ENCODE peak calls at places on chromosomes 5 and 9, in ten cellular contexts. K is neural crest cell; M is suprapubic skin; L is kidney epithelial cell; B is progenitor cell of endocrine pancreas; S is activated CD8-positive, alpha-beta T cell treated with anti-CD3 and anti-CD28 coated beads for 36 hours; J is tibial nerve; Y is lower lobe of right lung; O is mucosa of descending colon; C is RWPE1. Z is an unnamed sample.

GRCh38 chr9:27549196-27549737 is 19.7 kb upstream of the MOB3B start:
- DNase-seq in S (no peak), C (no peak), M (no peak), K (no peak), Y (no peak), J (no peak), B (no peak), O (no peak), L (no peak), Z (no peak)

GRCh38 chr5:141841781-141842180 is 36.4 kb downstream of the PCDH1 start:
- DNase-seq in M (no peak), L (no peak), S (no peak), Y (peak; percentile 77), O (peak; percentile 81), K (no peak), C (no peak), J (no peak), B (no peak), Z (no peak)

GRCh38 chr9:91191443-91192378 is 170.0 kb downstream of the AUH start:
- DNase-seq in Y (no peak), C (no peak), J (no peak), B (no peak), L (no peak), K (no peak), S (peak; percentile 36), O (peak; percentile 22), M (no peak), Z (no peak)

GRCh38 chr5:38404236-38404635 is 145.9 kb downstream of the EGFLAM start:
- DNase-seq in O (no peak), M (no peak), C (no peak), Y (no peak), S (no peak), K (no peak), B (no peak), L (no peak), J (no peak), Z (no peak)

GRCh38 chr9:135480071-135480941 is 724 bp downstream of the PPP1R26 start:
- DNase-seq in L (no peak), K (peak; percentile 15), S (no peak), J (no peak), M (no peak), Y (peak; percentile 63), B (no peak), C (peak; percentile 52), O (peak; percentile 65), Z (no peak)

GRCh38 chr9:86443992-86444391 is 89.8 kb upstream of the TUT7 start:
- DNase-seq in C (no peak), L (no peak), J (no peak), K (no peak), Y (no peak), O (no peak), S (no peak), B (no peak), M (no peak), Z (no peak)

GRCh38 chr5:52725781-52726180 is 61.9 kb upstream of the ITGA1 start:
- DNase-seq in L (no peak), Y (no peak), O (peak; percentile 31), C (no peak), B (no peak), S (peak; percentile 6), K (no peak), M (no peak), J (peak; percentile 15), Z (no peak)

GRCh38 chr9:107312651-107313050 is 29.6 kb downstream of the RAD23B start:
- DNase-seq in M (no peak), C (no peak), L (no peak), K (no peak), J (no peak), S (no peak), Y (no peak), O (no peak), B (no peak), Z (no peak)

GRCh38 chr9:108272350-108272899 is 583.4 kb downstream of the ACTL7B start:
- DNase-seq in L (no peak), S (peak; percentile 2), B (no peak), M (no peak), C (peak; percentile 87), O (peak; percentile 69), Y (peak; percentile 53), J (peak; percentile 48), K (no peak), Z (no peak)

GRCh38 chr9:14203366-14204056 is 110.4 kb downstream of the NFIB start:
- DNase-seq in C (no peak), B (no peak), Y (no peak), L (no peak), O (peak; percentile 85), K (no peak), M (no peak), J (no peak), S (no peak), Z (no peak)

GRCh38 chr5:62037972-62038371 is 268.0 kb upstream of the KIF2A start:
- DNase-seq in C (no peak), K (no peak), O (no peak), L (no peak), J (no peak), Y (no peak), S (no peak), B (no peak), M (no peak), Z (no peak)
- TF ChIP-seq CTCF in C (no peak), K (no peak), O (no peak), L (no peak), J (no peak), Y (no peak), S (no peak), B (no peak), M (no peak), Z (no peak)

GRCh38 chr9:129678844-129679243 is 13.4 kb downstream of the PRRX2 start:
- DNase-seq in M (no peak), S (no peak), B (no peak), K (no peak), L (no peak), J (no peak), C (no peak), O (no peak), Y (no peak), Z (no peak)

GRCh38 chr9:129677456-129677855 is 12.0 kb downstream of the PRRX2 start:
- DNase-seq in J (no peak), S (no peak), C (no peak), Y (no peak), L (no peak), O (no peak), M (no peak), B (no peak), K (no peak), Z (no peak)

GRCh38 chr9:129675656-129676055 is 10.2 kb downstream of the PRRX2 start:
- DNase-seq in B (no peak), Y (no peak), L (no peak), K (no peak), S (no peak), O (no peak), C (no peak), J (no peak), M (no peak), Z (no peak)

GRCh38 chr9:129676287-129676686 is 10.8 kb downstream of the PRRX2 start:
- DNase-seq in Y (no peak), O (no peak), S (no peak), B (no peak), K (no peak), M (no peak), C (no peak), J (no peak), L (no peak), Z (no peak)

DNA sequence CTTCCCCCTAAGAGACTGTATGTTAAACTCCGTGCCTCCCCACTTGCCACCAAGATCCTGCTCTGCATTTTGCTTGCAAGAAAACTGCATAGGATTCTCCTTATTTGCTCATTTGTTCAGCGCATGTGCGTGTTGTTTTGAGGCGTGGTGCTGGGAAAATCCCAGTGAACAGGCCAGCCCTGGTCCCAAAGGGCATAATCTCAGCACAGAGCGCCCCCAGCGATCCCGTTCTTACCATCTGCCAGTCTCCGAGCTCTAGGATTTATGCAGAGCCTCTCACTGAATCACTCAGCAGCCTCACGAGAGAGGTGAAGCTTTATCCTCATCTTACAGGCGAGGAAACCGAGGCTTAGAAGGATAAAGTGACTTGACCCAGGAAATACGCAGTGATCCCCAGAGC is 11.5 kb downstream of the PRRX2 start:
- DNase-seq in M (no peak), B (no peak), O (no peak), Y (no peak), C (no peak), S (no peak), K (no peak), L (no peak), J (no peak), Z (no peak)
- TF ChIP-seq CTCF in M (no peak), B (no peak), O (no peak), Y (no peak), C (no peak), S (no peak), K (no peak), L (no peak), J (no peak), Z (no peak)

GRCh38 chr9:105963700-105964099 is 269.4 kb downstream of the TMEM38B start:
- DNase-seq in B (no peak), Y (no peak), C (no peak), J (no peak), K (no peak), S (no peak), L (peak; percentile 9), O (no peak), M (no peak), Z (no peak)

GRCh38 chr9:105954517-105954916 is 260.2 kb downstream of the TMEM38B start:
- DNase-seq in B (no peak), K (no peak), J (no peak), O (no peak), L (no peak), C (no peak), M (no peak), S (no peak), Y (no peak), Z (no peak)

GRCh38 chr9:105957830-105958229 is 263.5 kb downstream of the TMEM38B start:
- DNase-seq in S (no peak), B (no peak), K (no peak), O (no peak), M (no peak), C (no peak), J (no peak), Y (no peak), L (peak; percentile 10), Z (no peak)

GRCh38 chr9:105959491-105959890 is 265.1 kb downstream of the TMEM38B start:
- DNase-seq in O (no peak), Y (no peak), S (no peak), M (no peak), B (no peak), K (no peak), J (no peak), C (no peak), L (peak; percentile 61), Z (no peak)

DNA sequence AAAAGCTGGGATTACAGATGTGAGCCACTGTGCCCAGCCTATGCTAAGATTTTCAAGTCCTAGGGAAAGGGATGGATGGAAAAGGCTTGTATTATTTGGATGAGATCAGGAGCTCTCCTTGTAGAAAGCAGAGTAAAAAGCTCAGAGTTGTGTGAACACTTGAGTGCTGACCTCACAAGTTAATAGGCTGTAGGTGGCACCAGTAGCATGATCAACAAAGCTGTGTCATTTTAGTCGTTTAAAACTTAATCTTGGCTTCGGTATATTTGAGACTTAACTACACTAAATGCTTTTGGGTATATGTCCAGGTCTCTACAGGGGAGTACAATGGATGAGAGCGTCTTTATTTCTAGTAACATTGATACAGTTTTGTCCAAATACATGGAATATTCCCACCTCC is 264.2 kb downstream of the TMEM38B start:
- DNase-seq in M (no peak), B (no peak), S (no peak), C (no peak), O (no peak), K (no peak), J (no peak), L (no peak), Y (no peak), Z (no peak)
- TF ChIP-seq CTCF in M (no peak), B (no peak), S (no peak), C (no peak), O (no peak), K (no peak), J (no peak), L (no peak), Y (no peak), Z (no peak)

GRCh38 chr5:93582677-93583524 is at the start of gene NR2F1:
- DNase-seq in O (peak; percentile 33), K (peak; percentile 81), Y (peak; percentile 52), L (peak; percentile 91), C (peak; percentile 63), J (peak; percentile 91), S (no peak), B (peak; percentile 62), M (no peak), Z (no peak)
- TF ChIP-seq CTCF in O (no peak), K (no peak), Y (no peak), L (no peak), C (no peak), J (peak; percentile 100), S (no peak), B (no peak), M (no peak), Z (no peak)